ENCODE peak calls at places on chromosomes 13 and 19, in five cellular contexts. One of them, this sample, is unnamed. For H3K4me1, the result is how much of the 10 kb centered on the place peaks cover.

GRCh38 chr13:25468330-25469178 is 96.8 kb downstream of the ATP8A2 start:
- DNase-seq in psoas muscle: no peak
- DNase-seq in body of pancreas: peak
- DNase-seq in PC-3: no peak
- DNase-seq in CD8-positive, alpha-beta T cell: no peak
- DNase-seq in this sample: no peak

GRCh38 chr13:70723732-70724131 is 615.5 kb upstream of the KLHL1 start:
- DNase-seq in psoas muscle: no peak
- DNase-seq in body of pancreas: no peak
- DNase-seq in PC-3: peak
- DNase-seq in CD8-positive, alpha-beta T cell: no peak
- DNase-seq in this sample: no peak

GRCh38 chr13:75790198-75790970 is 154.3 kb downstream of the LMO7 start:
- DNase-seq in psoas muscle: no peak
- DNase-seq in body of pancreas: no peak
- DNase-seq in PC-3: no peak
- DNase-seq in CD8-positive, alpha-beta T cell: no peak
- DNase-seq in this sample: no peak

GRCh38 chr13:24127116-24127631 is 33.3 kb upstream of the SPATA13 start:
- DNase-seq in psoas muscle: no peak
- DNase-seq in body of pancreas: peak
- DNase-seq in PC-3: peak
- DNase-seq in CD8-positive, alpha-beta T cell: no peak
- DNase-seq in this sample: no peak

GRCh38 chr19:3683866-3684816 is 16.1 kb downstream of the PIP5K1C start:
- DNase-seq in psoas muscle: no peak
- DNase-seq in body of pancreas: no peak
- DNase-seq in PC-3: no peak
- DNase-seq in CD8-positive, alpha-beta T cell: no peak
- DNase-seq in this sample: no peak

GRCh38 chr13:54133721-54134120 is 1105.1 kb downstream of the OLFM4 start:
- DNase-seq in psoas muscle: no peak
- DNase-seq in body of pancreas: no peak
- DNase-seq in PC-3: no peak
- DNase-seq in CD8-positive, alpha-beta T cell: no peak
- DNase-seq in this sample: no peak

GRCh38 chr13:49499889-49500660 is 4.3 kb downstream of the PHF11 start:
- DNase-seq in psoas muscle: no peak
- DNase-seq in body of pancreas: no peak
- DNase-seq in PC-3: peak
- DNase-seq in CD8-positive, alpha-beta T cell: no peak
- DNase-seq in this sample: no peak

GRCh38 chr13:97004096-97004876 is 10.0 kb upstream of the OXGR1 start:
- DNase-seq in psoas muscle: no peak
- DNase-seq in body of pancreas: no peak
- DNase-seq in PC-3: peak
- DNase-seq in CD8-positive, alpha-beta T cell: no peak
- DNase-seq in this sample: no peak

GRCh38 chr19:2747349-2747748 is 7.5 kb upstream of the SLC39A3 start:
- DNase-seq in psoas muscle: no peak
- DNase-seq in body of pancreas: no peak
- DNase-seq in PC-3: no peak
- DNase-seq in CD8-positive, alpha-beta T cell: no peak
- DNase-seq in this sample: no peak

GRCh38 chr13:49374585-49375290 is 69.1 kb downstream of the CAB39L start:
- DNase-seq in psoas muscle: no peak
- DNase-seq in body of pancreas: no peak
- DNase-seq in PC-3: peak
- DNase-seq in CD8-positive, alpha-beta T cell: no peak
- DNase-seq in this sample: no peak

GRCh38 chr13:113075711-113076110 is 29.9 kb upstream of the F7 start:
- DNase-seq in psoas muscle: peak
- DNase-seq in body of pancreas: no peak
- DNase-seq in PC-3: no peak
- DNase-seq in CD8-positive, alpha-beta T cell: no peak
- DNase-seq in this sample: no peak

GRCh38 chr13:107834268-107834667 is 381.1 kb downstream of the LIG4 start:
- DNase-seq in psoas muscle: no peak
- DNase-seq in body of pancreas: no peak
- DNase-seq in PC-3: peak
- DNase-seq in CD8-positive, alpha-beta T cell: no peak
- DNase-seq in this sample: no peak

GRCh38 chr19:7650148-7650547 is 13.2 kb downstream of the STXBP2 start:
- DNase-seq in psoas muscle: no peak
- DNase-seq in body of pancreas: no peak
- DNase-seq in PC-3: no peak
- DNase-seq in CD8-positive, alpha-beta T cell: no peak
- DNase-seq in this sample: no peak

GRCh38 chr19:37654118-37654517 is 1.1 kb downstream of the ZFP30 start:
- DNase-seq in psoas muscle: no peak
- DNase-seq in body of pancreas: no peak
- DNase-seq in PC-3: no peak
- DNase-seq in CD8-positive, alpha-beta T cell: no peak
- DNase-seq in this sample: no peak

GRCh38 chr19:35505956-35506355 is 7.5 kb downstream of the DMKN start:
- DNase-seq in psoas muscle: no peak
- DNase-seq in body of pancreas: no peak
- DNase-seq in PC-3: no peak
- DNase-seq in CD8-positive, alpha-beta T cell: no peak
- DNase-seq in this sample: no peak

GRCh38 chr13:46855664-46856063 is 41.2 kb downstream of the HTR2A start:
- DNase-seq in psoas muscle: no peak
- DNase-seq in body of pancreas: no peak
- DNase-seq in PC-3: no peak
- DNase-seq in CD8-positive, alpha-beta T cell: no peak
- DNase-seq in this sample: no peak
- H3K27ac ChIP-seq in psoas muscle: no peak
- H3K27ac ChIP-seq in body of pancreas: no peak
- H3K27ac ChIP-seq in PC-3: no peak
- H3K27ac ChIP-seq in CD8-positive, alpha-beta T cell: no peak
- H3K27ac ChIP-seq in this sample: no peak

GRCh38 chr13:74465279-74465678 is 331.1 kb upstream of the KLF12 start:
- DNase-seq in psoas muscle: no peak
- DNase-seq in body of pancreas: no peak
- DNase-seq in PC-3: no peak
- DNase-seq in CD8-positive, alpha-beta T cell: no peak
- DNase-seq in this sample: no peak
- TF ChIP-seq CTCF in psoas muscle: no peak
- TF ChIP-seq CTCF in body of pancreas: no peak
- TF ChIP-seq CTCF in PC-3: no peak
- TF ChIP-seq CTCF in CD8-positive, alpha-beta T cell: no peak
- TF ChIP-seq CTCF in this sample: no peak

GRCh38 chr13:30376426-30377311 is 45.6 kb upstream of the UBE2L5 start:
- DNase-seq in psoas muscle: no peak
- DNase-seq in body of pancreas: peak
- DNase-seq in PC-3: peak
- DNase-seq in CD8-positive, alpha-beta T cell: peak
- DNase-seq in this sample: no peak
- H3K4me1 ChIP-seq in psoas muscle: under half
- H3K4me1 ChIP-seq in body of pancreas: under half
- H3K4me1 ChIP-seq in PC-3: under half
- H3K4me1 ChIP-seq in CD8-positive, alpha-beta T cell: half or more
- H3K4me1 ChIP-seq in this sample: under half

GRCh38 chr19:32450217-32450616 is 44.6 kb downstream of the DPY19L3 start:
- DNase-seq in psoas muscle: no peak
- DNase-seq in body of pancreas: no peak
- DNase-seq in PC-3: no peak
- DNase-seq in CD8-positive, alpha-beta T cell: no peak
- DNase-seq in this sample: no peak

GRCh38 chr19:32457540-32457939 is 52.0 kb downstream of the DPY19L3 start:
- DNase-seq in psoas muscle: no peak
- DNase-seq in body of pancreas: no peak
- DNase-seq in PC-3: no peak
- DNase-seq in CD8-positive, alpha-beta T cell: no peak
- DNase-seq in this sample: no peak

GRCh38 chr19:32458500-32459123 is 53.0 kb downstream of the DPY19L3 start:
- DNase-seq in psoas muscle: no peak
- DNase-seq in body of pancreas: no peak
- DNase-seq in PC-3: no peak
- DNase-seq in CD8-positive, alpha-beta T cell: no peak
- DNase-seq in this sample: no peak

GRCh38 chr19:32456406-32456805 is 50.8 kb downstream of the DPY19L3 start:
- DNase-seq in psoas muscle: no peak
- DNase-seq in body of pancreas: no peak
- DNase-seq in PC-3: no peak
- DNase-seq in CD8-positive, alpha-beta T cell: no peak
- DNase-seq in this sample: no peak

GRCh38 chr19:32453736-32454135 is 48.2 kb downstream of the DPY19L3 start:
- DNase-seq in psoas muscle: no peak
- DNase-seq in body of pancreas: no peak
- DNase-seq in PC-3: no peak
- DNase-seq in CD8-positive, alpha-beta T cell: no peak
- DNase-seq in this sample: no peak
- H3K27ac ChIP-seq in psoas muscle: no peak
- H3K27ac ChIP-seq in body of pancreas: no peak
- H3K27ac ChIP-seq in PC-3: no peak
- H3K27ac ChIP-seq in CD8-positive, alpha-beta T cell: no peak
- H3K27ac ChIP-seq in this sample: no peak

This sample was measured in left ventricle myocardium inferior.